ENCODE peak calls at places on chromosomes 5 and 9, in four cellular contexts. W is sigmoid colon, K is BJ, S is AG10803. A is an unnamed sample.

GRCh38 chr9:126307306-126308061 is 19.1 kb upstream of the MVB12B start:
- DNase-seq in W (no peak), K (no peak), S (no peak), A (no peak)

GRCh38 chr9:87336914-87337333 is 160.7 kb upstream of the DAPK1 start:
- DNase-seq in W (no peak), K (no peak), S (peak), A (peak)

GRCh38 chr5:180161420-180162303 is 47.3 kb downstream of the RASGEF1C start:
- DNase-seq in W (peak), K (no peak), S (no peak), A (no peak)

GRCh38 chr5:9524941-9525340 is 20.9 kb downstream of the SEMA5A start:
- DNase-seq in W (no peak), K (no peak), S (no peak), A (no peak)

GRCh38 chr9:112819635-112820496 is 69.3 kb downstream of the SNX30 start:
- DNase-seq in W (no peak), K (peak), S (peak), A (peak)

GRCh38 chr9:116985636-116986414 is 298.7 kb downstream of the TRIM32 start:
- DNase-seq in W (no peak), K (no peak), S (no peak), A (no peak)

GRCh38 chr5:180441577-180441976 is 52.6 kb upstream of the CNOT6 start:
- DNase-seq in W (no peak), K (no peak), S (peak), A (peak)

GRCh38 chr5:138230981-138231589 is 18.0 kb upstream of the CDC23 start:
- DNase-seq in W (no peak), K (no peak), S (peak), A (peak)

GRCh38 chr9:15299374-15299939 is 7.6 kb downstream of the TTC39B start:
- DNase-seq in W (no peak), K (no peak), S (no peak), A (no peak)

GRCh38 chr9:91857291-91857781 is 92.7 kb downstream of the ROR2 start:
- DNase-seq in W (peak), K (no peak), S (no peak), A (no peak)

GRCh38 chr9:94919376-94920098 is 193.0 kb downstream of the AOPEP start:
- DNase-seq in W (peak), K (no peak), S (peak), A (no peak)

GRCh38 chr9:38017149-38017884 is 51.7 kb downstream of the SHB start:
- DNase-seq in W (no peak), K (no peak), S (peak), A (peak)

GRCh38 chr5:133825631-133826289 is 142.7 kb downstream of the C5orf15 start:
- DNase-seq in W (no peak), K (no peak), S (no peak), A (no peak)

GRCh38 chr5:8644377-8644776 is 775.4 kb downstream of the MTRR start:
- DNase-seq in W (no peak), K (no peak), S (no peak), A (no peak)

GRCh38 chr5:32170303-32171170 is 3.6 kb downstream of the GOLPH3 start:
- DNase-seq in W (no peak), K (peak), S (peak), A (peak)

GRCh38 chr9:3735251-3735650 is 209.4 kb upstream of the RFX3 start:
- DNase-seq in W (no peak), K (no peak), S (no peak), A (no peak)

GRCh38 chr9:126132751-126133150 is 193.9 kb upstream of the MVB12B start:
- DNase-seq in W (no peak), K (no peak), S (no peak), A (peak)

GRCh38 chr9:33633621-33634020 is 109.6 kb downstream of the ANKRD18B start:
- DNase-seq in W (no peak), K (no peak), S (no peak), A (no peak)

GRCh38 chr9:91411096-91411771 is 12.4 kb downstream of the NFIL3 start:
- DNase-seq in W (no peak), K (no peak), S (peak), A (peak)

GRCh38 chr9:126670270-126670669 is 56.5 kb downstream of the LMX1B start:
- DNase-seq in W (no peak), K (no peak), S (no peak), A (no peak)

GRCh38 chr9:97803167-97804058 is 49.6 kb upstream of the FOXE1 start:
- DNase-seq in W (peak), K (no peak), S (peak), A (peak)

GRCh38 chr9:95610006-95610785 is 93.4 kb upstream of the PTCH1 start:
- DNase-seq in W (no peak), K (no peak), S (no peak), A (no peak)

GRCh38 chr5:8685704-8686103 is 816.8 kb downstream of the MTRR start:
- DNase-seq in W (no peak), K (no peak), S (no peak), A (peak)

GRCh38 chr5:133113331-133114061 is 61.7 kb downstream of the HSPA4 start:
- DNase-seq in W (no peak), K (no peak), S (no peak), A (peak)

DNA sequence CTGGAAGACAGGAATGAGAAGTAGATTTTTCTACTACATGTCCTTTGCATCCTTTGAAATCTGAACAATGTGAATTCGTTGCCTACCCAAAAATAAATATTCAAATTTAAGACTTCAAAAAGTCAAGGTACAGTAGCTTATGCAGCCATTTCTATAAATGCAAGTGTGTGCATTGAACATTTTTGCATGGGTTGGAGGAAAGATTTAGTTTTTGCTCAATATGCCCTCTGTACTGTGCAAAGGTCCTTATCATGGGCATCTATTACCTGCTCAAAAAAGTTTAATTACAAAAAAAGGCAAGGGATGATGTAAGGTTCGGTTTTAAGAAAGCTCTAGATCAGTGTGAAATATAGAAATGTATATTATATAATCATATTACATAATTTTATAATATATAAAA is 22.6 kb downstream of the AKNA start:
- DNase-seq in W (no peak), K (no peak), S (no peak), A (no peak)
- H3K4me3 ChIP-seq in W (no peak), K (no peak), S (no peak), A (no peak)

GRCh38 chr5:139745121-139745799 is 50.3 kb upstream of the PSD2 start:
- DNase-seq in W (peak), K (peak), S (peak), A (peak)
- H3K4me3 ChIP-seq in W (no peak), K (no peak), S (no peak), A (no peak)

DNA sequence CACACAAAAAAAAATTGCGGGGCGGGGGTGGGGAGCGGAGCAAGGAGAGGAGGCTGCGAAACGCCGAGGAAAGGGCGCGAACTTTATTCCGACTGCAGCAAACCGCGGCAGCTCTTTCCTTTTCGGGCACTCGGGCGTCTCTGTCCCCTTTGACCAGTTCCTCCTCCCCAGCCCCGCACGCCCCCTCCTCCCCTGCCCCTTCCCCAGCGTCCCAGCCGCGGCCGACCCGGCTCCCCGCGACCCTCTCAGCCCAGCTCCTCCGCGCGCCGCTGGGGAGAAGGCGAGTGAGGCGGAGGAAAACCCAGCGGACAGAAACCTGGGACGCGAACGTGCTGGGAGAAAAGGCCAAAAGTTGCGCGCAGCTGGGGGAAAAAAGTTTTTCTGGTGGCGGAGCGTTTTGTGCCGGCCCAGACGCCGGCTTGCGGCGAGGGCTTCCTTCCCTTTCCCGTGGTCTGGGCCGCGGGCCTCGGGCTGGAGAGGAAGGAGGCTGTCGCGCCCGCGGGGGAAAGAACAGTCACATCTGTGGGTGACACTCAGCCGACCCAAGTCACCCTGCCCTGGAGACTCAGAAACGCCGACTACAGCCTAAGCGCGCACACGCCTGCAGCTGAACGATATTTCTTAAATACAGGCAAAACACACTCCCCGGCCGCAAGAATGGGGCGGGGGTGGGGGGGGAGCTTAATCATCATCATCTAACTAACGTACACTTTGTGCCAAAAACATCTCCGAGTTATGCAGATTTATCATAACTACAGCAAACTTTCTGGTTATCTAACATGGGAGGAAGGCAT is 1.1 kb upstream of the BNC2 start:
- DNase-seq in W (peak), K (no peak), S (peak), A (peak)
- H3K4me3 ChIP-seq in W (peak), K (peak), S (peak), A (peak)

DNA sequence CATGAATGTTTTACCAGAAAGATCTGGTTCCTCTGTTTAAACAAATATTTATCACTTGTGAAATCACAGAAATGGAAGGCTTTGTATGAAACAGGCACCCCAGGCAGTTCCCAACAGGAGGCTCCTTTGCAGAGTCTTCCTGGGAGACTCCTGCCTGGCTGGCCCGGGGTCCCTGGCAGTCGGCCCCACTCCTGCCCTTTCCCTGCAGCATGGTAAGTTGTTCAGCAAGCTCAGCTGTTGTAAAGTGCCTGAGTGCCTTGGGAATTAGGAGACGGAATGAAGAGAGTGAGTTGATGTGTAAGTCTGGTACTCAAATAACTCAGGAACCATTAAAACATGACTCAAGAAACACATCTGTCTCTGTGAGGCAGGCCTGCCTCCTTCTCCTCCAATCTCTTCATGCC is 17.5 kb upstream of the LHFPL2 start:
- DNase-seq in W (no peak), K (no peak), S (peak), A (peak)
- H3K4me3 ChIP-seq in W (no peak), K (no peak), S (no peak), A (no peak)

GRCh38 chr5:61523997-61524396 is 191.9 kb downstream of the ZSWIM6 start:
- DNase-seq in W (no peak), K (no peak), S (no peak), A (no peak)

GRCh38 chr5:61525573-61526142 is 193.6 kb downstream of the ZSWIM6 start:
- DNase-seq in W (no peak), K (no peak), S (no peak), A (no peak)

GRCh38 chr5:61519728-61520277 is 187.7 kb downstream of the ZSWIM6 start:
- DNase-seq in W (no peak), K (no peak), S (no peak), A (no peak)

GRCh38 chr5:61523072-61523471 is 191.0 kb downstream of the ZSWIM6 start:
- DNase-seq in W (no peak), K (no peak), S (no peak), A (no peak)
- H3K4me3 ChIP-seq in W (no peak), K (no peak), S (no peak), A (no peak)

GRCh38 chr5:1885777-1886633 is 3.3 kb upstream of the IRX4 start:
- DNase-seq in W (no peak), K (no peak), S (no peak), A (no peak)
- H3K4me3 ChIP-seq in W (no peak), K (no peak), S (no peak), A (no peak)

GRCh38 chr9:16727452-16728127 is 142.9 kb downstream of the BNC2 start:
- DNase-seq in W (no peak), K (no peak), S (peak), A (peak)
- H3K4me3 ChIP-seq in W (peak), K (peak), S (peak), A (peak)

GRCh38 chr9:13568851-13569618 is 289.5 kb upstream of the MPDZ start:
- DNase-seq in W (peak), K (no peak), S (no peak), A (peak)

GRCh38 chr9:13567833-13568232 is 288.3 kb upstream of the MPDZ start:
- DNase-seq in W (no peak), K (no peak), S (no peak), A (peak)

GRCh38 chr9:13569706-13570423 is 290.4 kb upstream of the MPDZ start:
- DNase-seq in W (no peak), K (no peak), S (peak), A (peak)

GRCh38 chr9:13570521-13570974 is 291.1 kb upstream of the MPDZ start:
- DNase-seq in W (no peak), K (no peak), S (no peak), A (no peak)

GRCh38 chr9:13568446-13568845 is 289.0 kb upstream of the MPDZ start:
- DNase-seq in W (no peak), K (no peak), S (no peak), A (peak)
- H3K4me3 ChIP-seq in W (peak), K (no peak), S (peak), A (no peak)

GRCh38 chr9:136644343-136644592 is 18.4 kb upstream of the EGFL7 start:
- DNase-seq in W (peak), K (no peak), S (peak), A (peak)

GRCh38 chr9:136645343-136645902 is 17.3 kb upstream of the EGFL7 start:
- DNase-seq in W (no peak), K (no peak), S (no peak), A (no peak)

GRCh38 chr9:136645903-136646754 is 16.6 kb upstream of the EGFL7 start:
- DNase-seq in W (no peak), K (no peak), S (no peak), A (no peak)

GRCh38 chr9:136643596-136644342 is 18.9 kb upstream of the EGFL7 start:
- DNase-seq in W (no peak), K (no peak), S (no peak), A (no peak)

GRCh38 chr9:136644593-136645342 is 17.9 kb upstream of the EGFL7 start:
- DNase-seq in W (peak), K (no peak), S (no peak), A (no peak)
- H3K4me3 ChIP-seq in W (no peak), K (no peak), S (no peak), A (no peak)

DNA sequence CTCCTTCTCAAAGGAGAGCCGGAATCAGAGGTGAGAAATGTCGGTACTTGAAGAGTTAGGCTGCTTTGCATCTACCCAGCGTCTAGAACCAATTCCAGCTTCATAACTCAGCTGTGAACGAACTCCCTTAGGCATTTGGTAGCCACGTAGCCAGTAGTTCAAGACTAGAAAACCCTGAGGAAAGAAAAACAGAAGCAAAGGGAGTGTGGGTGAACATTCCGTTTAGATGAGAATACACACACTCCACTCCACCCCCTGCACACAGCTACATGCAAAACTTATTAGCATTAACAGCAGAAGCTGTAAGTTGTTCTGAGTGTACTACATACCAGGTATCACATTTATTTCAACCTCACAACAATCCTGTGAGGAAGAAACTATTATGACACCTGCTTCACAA is 78.3 kb downstream of the SMIM23 start:
- DNase-seq in W (no peak), K (peak), S (peak), A (peak)
- H3K4me3 ChIP-seq in W (no peak), K (no peak), S (no peak), A (no peak)

A was measured in fibroblast of the aortic adventitia.